ENCODE peak calls at places on chromosomes 6 and 20, in five cellular contexts. N is EL; S is stimulated activated CD8-positive, alpha-beta memory T cell treated with anti-CD3 and anti-CD28 coated beads, Interleukin-7, amount 100 ng/mL, for 24 hours; U is suprapubic skin; E is NCI-H1694 treated with DMSO at 0.1 percent for 48 hours. I is an unnamed sample.

GRCh38 chr6:112325449-112325848 is 21.7 kb upstream of the RFPL4B start:
- DNase-seq in N (no peak), S (no peak), U (no peak), E (no peak), I (no peak)

GRCh38 chr6:5112065-5112799 is 27.1 kb downstream of the PPP1R3G start:
- DNase-seq in N (peak; percentile 92), S (no peak), U (peak; percentile 28), E (no peak), I (no peak)

GRCh38 chr6:25945175-25945574 is 14.7 kb upstream of the SLC17A2 start:
- DNase-seq in N (no peak), S (no peak), U (no peak), E (no peak), I (no peak)

GRCh38 chr6:169271158-169271936 is 17.7 kb upstream of the THBS2 start:
- DNase-seq in N (no peak), S (no peak), U (no peak), E (no peak), I (no peak)

GRCh38 chr6:84568971-84569370 is 195.4 kb downstream of the TBX18 start:
- DNase-seq in N (peak; percentile 46), S (no peak), U (no peak), E (no peak), I (peak; percentile 5)

GRCh38 chr6:28648878-28649375 is 123.2 kb downstream of the GPX5 start:
- DNase-seq in N (peak; percentile 33), S (no peak), U (no peak), E (peak; percentile 54), I (no peak)

GRCh38 chr20:63735859-63736718 is at the start of gene LIME1:
- DNase-seq in N (no peak), S (peak; percentile 43), U (peak; percentile 79), E (no peak), I (no peak)

GRCh38 chr20:10553326-10553984 is 118.3 kb downstream of the SLX4IP start:
- DNase-seq in N (peak; percentile 69), S (peak; percentile 7), U (no peak), E (peak; percentile 51), I (peak; percentile 74)

GRCh38 chr20:36355469-36356171 is 49.5 kb downstream of the DLGAP4 start:
- DNase-seq in N (no peak), S (no peak), U (no peak), E (no peak), I (no peak)

GRCh38 chr6:112835078-112835477 is 487.9 kb downstream of the RFPL4B start:
- DNase-seq in N (no peak), S (no peak), U (no peak), E (no peak), I (no peak)

GRCh38 chr6:90458353-90459224 is 128.3 kb downstream of the MAP3K7 start:
- DNase-seq in N (peak; percentile 13), S (no peak), U (no peak), E (no peak), I (no peak)

I was measured in H4.